ENCODE peak calls at places on chromosomes 3 and 15, in six cellular contexts. O, Q, Y, F, Z and N are unnamed samples.

GRCh38 chr15:72947709-72948108 is 104.6 kb upstream of the NEO1 start:
- DNase-seq in Q (no peak), F (no peak), O (no peak), Z (no peak), Y (no peak), N (no peak)

GRCh38 chr3:45078910-45079522 is 52.9 kb downstream of the CLEC3B start:
- DNase-seq in Y (peak), Z (no peak), F (no peak), O (peak), Q (no peak), N (no peak)

GRCh38 chr3:50416736-50417636 is 57.7 kb upstream of the TMEM115 start:
- DNase-seq in F (no peak), O (no peak), Z (no peak), Y (no peak), Q (no peak), N (no peak)

GRCh38 chr3:5572168-5572567 is 384.7 kb downstream of the EDEM1 start:
- DNase-seq in Z (no peak), F (no peak), O (no peak), Q (no peak), Y (no peak), N (no peak)

GRCh38 chr15:31349233-31350141 is 22.9 kb downstream of the KLF13 start:
- DNase-seq in Z (no peak), Y (no peak), F (no peak), O (no peak), Q (no peak), N (no peak)

GRCh38 chr3:117611242-117611641 is 901.7 kb downstream of the TUSC7 start:
- DNase-seq in O (no peak), Y (no peak), F (no peak), Q (no peak), Z (no peak), N (peak)

GRCh38 chr3:134796313-134797079 is 1.4 kb downstream of the EPHB1 start:
- DNase-seq in Q (no peak), F (no peak), Y (no peak), Z (no peak), O (no peak), N (peak)

GRCh38 chr3:23094890-23095462 is 108.2 kb upstream of the UBE2E2 start:
- DNase-seq in O (peak), F (no peak), Y (no peak), Z (no peak), Q (peak), N (no peak)

GRCh38 chr3:134874737-134875413 is 79.8 kb downstream of the EPHB1 start:
- DNase-seq in Q (peak), O (no peak), Z (no peak), F (no peak), Y (no peak), N (no peak)

GRCh38 chr15:50519740-50520425 is 26.6 kb downstream of the USP50 start:
- DNase-seq in F (no peak), Y (no peak), O (no peak), Q (no peak), Z (no peak), N (no peak)

GRCh38 chr3:45604596-45604995 is 10.0 kb downstream of the LIMD1 start:
- DNase-seq in Q (no peak), Y (no peak), Z (no peak), O (no peak), F (no peak), N (no peak)

GRCh38 chr3:197737319-197737649 is 580 bp upstream of the RUBCN start:
- DNase-seq in Y (no peak), Q (no peak), O (no peak), F (no peak), Z (no peak), N (no peak)

GRCh38 chr3:48119495-48120193 is 68.6 kb downstream of the CDC25A start:
- DNase-seq in Z (no peak), Y (no peak), O (no peak), Q (no peak), F (no peak), N (no peak)

GRCh38 chr3:101758224-101758623 is 20.8 kb upstream of the NXPE3 start:
- DNase-seq in Q (no peak), Y (no peak), O (no peak), Z (no peak), F (no peak), N (no peak)

GRCh38 chr3:122443090-122443489 is 27.2 kb upstream of the WDR5B start:
- DNase-seq in Y (no peak), F (peak), O (no peak), Q (peak), Z (no peak), N (no peak)

GRCh38 chr3:148532326-148532725 is 165.4 kb upstream of the AGTR1 start:
- DNase-seq in F (no peak), Y (no peak), Q (no peak), O (no peak), Z (no peak), N (no peak)

GRCh38 chr3:119324899-119325298 is 30.7 kb downstream of the ARHGAP31 start:
- DNase-seq in O (no peak), F (no peak), Q (no peak), Y (no peak), Z (no peak), N (no peak)

GRCh38 chr3:119322523-119323400 is 28.6 kb downstream of the ARHGAP31 start:
- DNase-seq in Y (peak), Q (peak), F (peak), O (peak), Z (peak), N (peak)

GRCh38 chr3:119322021-119322522 is 27.9 kb downstream of the ARHGAP31 start:
- DNase-seq in Q (no peak), O (no peak), F (no peak), Z (no peak), Y (no peak), N (no peak)

GRCh38 chr3:119326976-119327375 is 32.8 kb downstream of the ARHGAP31 start:
- DNase-seq in Q (no peak), Y (no peak), O (no peak), Z (no peak), F (no peak), N (no peak)

DNA sequence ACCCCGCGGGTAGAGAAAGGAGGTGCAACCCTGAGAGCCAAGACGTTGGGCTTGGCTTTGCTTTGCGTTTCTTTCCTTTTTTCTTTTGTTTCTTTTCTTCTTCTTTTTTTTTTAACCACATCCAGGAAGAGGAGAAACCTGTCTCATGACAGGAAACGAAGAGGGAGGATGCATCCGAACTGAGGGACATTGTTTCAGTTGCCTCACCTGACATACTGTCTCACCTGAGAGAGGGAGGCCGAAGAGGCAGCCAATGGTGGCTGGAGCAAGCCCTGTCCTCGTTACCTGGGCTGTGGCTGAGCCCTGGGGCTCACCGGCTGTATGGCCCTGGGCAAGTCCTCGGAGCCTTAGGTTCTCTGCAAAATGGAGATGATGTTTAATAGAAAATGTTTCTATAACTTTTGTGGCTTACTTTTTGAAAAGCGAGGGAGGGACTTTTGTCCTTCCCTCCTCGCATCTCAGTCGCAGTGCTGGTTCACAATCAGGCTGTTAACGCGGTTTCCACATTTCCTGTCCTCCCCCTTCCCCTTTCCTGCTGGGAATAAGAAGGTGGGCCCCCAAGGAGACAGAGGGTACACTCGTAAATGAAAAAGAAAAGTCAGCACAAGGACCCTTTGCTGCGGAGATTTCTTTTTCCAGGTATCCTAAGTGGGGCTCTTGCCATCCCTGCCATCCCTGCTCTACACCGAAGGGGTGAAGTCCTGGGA is 29.4 kb downstream of the ARHGAP31 start:
- DNase-seq in Q (no peak), F (no peak), Z (no peak), O (no peak), Y (no peak), N (no peak)
- H3K9ac ChIP-seq in Q (peak), F (peak), Z (peak), O (peak), Y (peak), N (peak)

GRCh38 chr3:38006445-38006995 is 15.9 kb downstream of the VILL start:
- DNase-seq in Q (no peak), F (no peak), Y (no peak), Z (no peak), O (no peak), N (no peak)

GRCh38 chr3:38008191-38008701 is 17.7 kb downstream of the VILL start:
- DNase-seq in Y (no peak), F (no peak), O (no peak), Q (no peak), Z (no peak), N (no peak)

GRCh38 chr3:38008971-38009580 is 18.5 kb downstream of the VILL start:
- DNase-seq in O (no peak), F (no peak), Q (no peak), Z (no peak), Y (peak), N (no peak)

GRCh38 chr3:38006031-38006430 is 15.4 kb downstream of the VILL start:
- DNase-seq in F (no peak), Q (no peak), O (no peak), Y (no peak), Z (no peak), N (no peak)

DNA sequence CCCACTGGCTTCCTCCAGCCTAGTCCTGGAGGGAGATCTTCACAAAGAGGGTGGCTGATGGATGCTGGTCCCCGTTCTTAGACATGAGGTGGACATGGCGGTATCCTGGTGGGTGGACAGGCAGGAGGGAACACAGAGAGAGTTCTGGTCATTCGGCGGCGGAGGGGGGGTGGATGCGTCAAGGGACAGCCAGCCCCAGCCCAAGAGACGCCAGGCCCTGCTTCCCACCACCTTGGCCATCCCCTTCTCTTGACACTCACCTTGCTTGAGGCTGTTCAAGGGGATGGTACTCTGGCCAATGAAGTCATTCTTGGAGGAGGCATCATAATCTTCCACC is 17.1 kb downstream of the VILL start:
- DNase-seq in Z (no peak), Y (no peak), O (no peak), F (no peak), Q (no peak), N (no peak)
- TF ChIP-seq JUND in Z (no peak), Y (no peak), O (no peak), F (no peak), Q (no peak), N (no peak)

GRCh38 chr3:58044656-58045055 is 36.4 kb downstream of the FLNB start:
- DNase-seq in Q (no peak), Z (no peak), F (no peak), O (no peak), Y (no peak), N (no peak)
- TF ChIP-seq POLR2AphosphoS5 in Q (no peak), Z (no peak), F (no peak), O (no peak), Y (no peak), N (no peak)

GRCh38 chr3:42172047-42172654 is 81.0 kb downstream of the TRAK1 start:
- DNase-seq in Y (no peak), Z (no peak), O (no peak), Q (no peak), F (no peak), N (no peak)

GRCh38 chr3:42174679-42175660 is 83.8 kb downstream of the TRAK1 start:
- DNase-seq in O (no peak), Q (no peak), F (no peak), Z (no peak), Y (no peak), N (no peak)

GRCh38 chr3:42175841-42176240 is 84.7 kb downstream of the TRAK1 start:
- DNase-seq in Z (no peak), Y (no peak), F (no peak), Q (no peak), O (no peak), N (no peak)

GRCh38 chr3:42176635-42177034 is 85.5 kb downstream of the TRAK1 start:
- DNase-seq in O (no peak), F (no peak), Z (no peak), Y (no peak), Q (no peak), N (no peak)

DNA sequence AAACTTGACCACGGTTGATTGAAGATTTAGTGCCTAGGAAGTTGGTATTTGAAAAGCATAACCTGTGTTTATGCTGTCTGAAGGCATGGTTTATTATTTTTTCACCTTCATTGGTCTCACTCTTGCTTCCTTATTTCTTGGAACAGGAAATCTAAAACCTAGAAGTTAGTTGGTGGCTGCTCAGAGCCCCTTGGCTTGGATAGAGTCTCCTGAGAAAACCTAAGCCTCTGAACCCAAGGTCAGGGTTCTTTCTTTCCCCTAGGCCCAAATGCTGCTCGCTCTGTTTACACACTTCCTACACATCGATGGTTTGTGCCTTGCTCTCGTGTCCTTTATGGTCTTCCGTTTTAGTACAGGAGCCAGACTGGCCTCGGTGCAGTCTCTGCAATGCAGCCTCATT is 82.2 kb downstream of the TRAK1 start:
- DNase-seq in Q (no peak), O (no peak), Z (no peak), F (no peak), Y (no peak), N (no peak)
- H3K9ac ChIP-seq in Q (no peak), O (no peak), Z (no peak), F (no peak), Y (no peak), N (no peak)

DNA sequence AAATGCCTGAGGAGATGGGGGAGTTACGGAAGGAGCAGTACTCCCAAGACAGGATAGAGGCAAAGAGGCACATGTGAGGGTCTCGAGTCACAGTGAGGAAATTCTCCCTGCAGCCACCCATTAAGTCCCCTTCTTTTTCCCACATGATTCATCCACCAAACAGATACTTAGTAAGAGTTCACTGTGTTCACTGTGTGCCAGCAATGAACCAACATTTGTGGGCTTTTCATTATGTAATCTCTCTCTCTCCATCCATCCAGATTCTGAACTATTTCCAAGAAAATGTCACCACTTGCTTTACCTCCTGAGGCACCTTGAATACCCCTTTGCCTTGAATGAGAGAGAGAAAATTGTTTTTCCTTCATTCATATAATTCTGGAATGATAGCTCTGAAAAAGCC is 24.6 kb upstream of the LRRFIP2 start:
- DNase-seq in Y (no peak), O (no peak), Z (no peak), F (no peak), Q (no peak), N (no peak)
- TF ChIP-seq JUND in Y (no peak), O (no peak), Z (no peak), F (no peak), Q (no peak), N (no peak)

GRCh38 chr15:85725019-85725418 is 69.7 kb downstream of the KLHL25 start:
- DNase-seq in Y (no peak), O (no peak), Q (no peak), Z (no peak), F (no peak), N (no peak)

GRCh38 chr15:85725564-85725963 is 69.2 kb downstream of the KLHL25 start:
- DNase-seq in Z (no peak), Y (no peak), Q (no peak), O (no peak), F (no peak), N (no peak)

GRCh38 chr15:85727068-85727467 is 67.7 kb downstream of the KLHL25 start:
- DNase-seq in F (no peak), O (no peak), Q (no peak), Y (no peak), Z (no peak), N (no peak)

GRCh38 chr15:85723960-85724945 is 70.5 kb downstream of the KLHL25 start:
- DNase-seq in Z (no peak), Y (no peak), Q (no peak), F (no peak), O (no peak), N (no peak)

DNA sequence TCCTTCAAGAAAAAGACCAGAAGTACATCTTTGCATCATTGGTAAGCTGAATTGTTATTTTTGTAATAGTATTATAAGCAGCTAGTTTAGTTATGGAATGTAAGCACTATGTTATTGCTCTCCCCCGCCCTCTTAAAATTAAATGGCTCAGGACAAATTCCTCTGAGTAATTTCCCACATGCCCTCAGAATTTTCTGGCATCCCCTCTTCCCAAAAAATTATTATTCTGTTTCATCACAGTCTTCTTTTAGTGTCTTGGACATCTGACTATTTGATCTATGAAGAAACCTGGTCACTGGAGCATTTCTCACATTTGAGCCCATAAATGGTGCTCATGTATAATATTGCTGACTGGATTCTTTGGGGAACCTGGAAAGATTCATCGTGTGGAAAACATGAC is 68.3 kb downstream of the KLHL25 start:
- DNase-seq in Y (no peak), O (no peak), Z (no peak), Q (no peak), F (no peak), N (no peak)
- TF ChIP-seq POLR2AphosphoS5 in Y (no peak), O (no peak), Z (no peak), Q (no peak), F (no peak), N (no peak)

GRCh38 chr3:66012711-66013110 is 26.0 kb downstream of the MAGI1 start:
- DNase-seq in F (no peak), Q (no peak), Y (no peak), Z (no peak), O (no peak), N (no peak)

GRCh38 chr3:66014056-66014455 is 24.7 kb downstream of the MAGI1 start:
- DNase-seq in O (no peak), Y (no peak), Q (no peak), Z (no peak), F (no peak), N (no peak)

GRCh38 chr3:66014641-66015040 is 24.1 kb downstream of the MAGI1 start:
- DNase-seq in O (no peak), Y (no peak), Q (no peak), F (no peak), Z (no peak), N (no peak)

GRCh38 chr3:66010348-66011097 is 28.2 kb downstream of the MAGI1 start:
- DNase-seq in O (peak), F (peak), Y (no peak), Q (peak), Z (no peak), N (no peak)

DNA sequence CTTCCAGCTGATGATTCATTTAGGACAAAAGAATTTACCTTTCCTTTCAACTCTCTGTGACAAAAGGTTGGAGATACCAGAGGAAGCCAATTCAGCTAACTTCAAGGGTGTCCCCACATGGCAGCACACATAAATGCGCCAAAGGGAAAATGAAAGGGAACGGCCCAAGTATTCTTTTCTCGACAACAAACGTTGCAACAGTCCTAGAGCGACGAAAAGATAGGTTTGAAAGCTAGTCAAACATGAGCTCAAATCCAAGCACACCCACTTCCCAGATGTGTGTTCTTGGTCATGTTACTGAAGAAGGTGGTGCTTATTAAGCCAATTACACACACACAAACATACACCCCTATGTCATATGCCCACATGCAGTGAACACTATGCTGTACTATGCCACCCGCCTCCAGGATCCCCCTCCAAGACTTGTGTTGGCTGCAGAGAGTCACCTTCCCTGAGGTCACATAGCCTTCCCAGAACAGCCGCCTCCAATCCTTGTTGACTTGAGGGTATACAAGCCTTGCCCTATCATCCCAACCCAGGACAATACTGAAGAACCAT is 27.5 kb downstream of the MAGI1 start:
- DNase-seq in O (no peak), Z (no peak), Y (no peak), F (no peak), Q (peak), N (no peak)
- H3K9ac ChIP-seq in O (no peak), Z (no peak), Y (no peak), F (no peak), Q (no peak), N (no peak)

GRCh38 chr3:169848741-169849140 is 21.0 kb downstream of the LRRC31 start:
- DNase-seq in Z (no peak), O (no peak), Q (no peak), Y (no peak), F (no peak), N (no peak)
- TF ChIP-seq JUND in Z (no peak), O (no peak), Q (no peak), Y (no peak), F (no peak), N (no peak)

DNA sequence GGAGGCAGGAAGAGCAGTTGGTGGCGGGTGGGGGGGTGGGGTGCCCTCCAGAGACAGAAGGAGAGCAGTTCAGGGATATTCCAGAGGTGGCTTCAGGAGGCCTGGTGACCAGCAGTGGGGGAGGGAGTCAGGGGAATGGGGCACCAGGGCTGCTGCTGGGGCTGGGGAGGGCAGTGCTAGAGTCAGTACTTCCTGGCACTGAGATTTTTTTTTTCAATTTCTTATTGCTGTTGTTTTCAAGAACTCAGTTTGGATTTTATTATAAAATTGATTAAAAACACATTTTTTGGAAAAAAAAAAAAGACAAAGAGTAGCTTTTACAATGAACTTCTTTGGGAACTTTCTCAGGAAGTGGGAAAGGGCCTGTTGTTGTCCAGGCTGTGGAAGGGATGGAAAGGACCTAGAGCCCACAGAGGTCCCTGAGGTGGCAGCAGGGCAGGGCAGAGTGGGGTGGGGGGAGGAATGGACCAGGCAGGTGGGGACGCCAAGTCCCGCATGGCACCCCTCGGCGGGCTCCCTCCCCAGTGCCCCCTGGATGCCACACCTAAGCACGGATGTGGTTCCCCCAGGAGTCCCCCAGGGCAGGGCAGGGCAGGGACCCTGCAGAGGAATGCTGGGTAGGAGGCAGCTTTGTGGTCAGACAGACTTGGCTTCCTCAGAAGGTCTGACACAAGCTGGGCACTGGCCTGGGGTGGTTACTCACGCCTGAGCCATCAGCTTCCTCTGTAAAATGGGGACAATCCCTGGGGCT is 8.5 kb upstream of the ANPEP start:
- DNase-seq in O (no peak), Z (no peak), Y (no peak), Q (no peak), F (no peak), N (peak)
- TF ChIP-seq POLR2AphosphoS5 in O (no peak), Z (no peak), Y (no peak), Q (no peak), F (no peak), N (no peak)